ENCODE peak calls at places on chromosomes 16 and 17, in eight cellular contexts. N is amygdala, I is AG04449, M is HEK293T, C is AG09319, J is NCI-H82, H is right lobe of liver, D is mucosa of gallbladder. V is an unnamed sample.

GRCh38 chr16:17350212-17350611 is 120.5 kb downstream of the XYLT1 start:
- DNase-seq in N (no peak), I (no peak), M (no peak), C (no peak), J (no peak), H (no peak), D (no peak), V (no peak)

GRCh38 chr16:78877114-78877513 is 723.4 kb downstream of the MAF start:
- DNase-seq in N (no peak), I (no peak), M (no peak), C (no peak), J (no peak), H (no peak), D (no peak), V (no peak)

GRCh38 chr17:65123757-65124675 is 13.2 kb upstream of the RGS9 start:
- DNase-seq in N (no peak), I (no peak), M (no peak), C (no peak), J (peak), H (no peak), D (no peak), V (no peak)

GRCh38 chr16:82633964-82634600 is 7.3 kb downstream of the CDH13 start:
- DNase-seq in N (peak), I (no peak), M (no peak), C (no peak), J (peak), H (no peak), D (no peak), V (no peak)

GRCh38 chr16:82653550-82654511 is 27.1 kb downstream of the CDH13 start:
- DNase-seq in N (no peak), I (peak), M (no peak), C (peak), J (no peak), H (no peak), D (no peak), V (peak)

GRCh38 chr17:7285679-7286078 is 4.2 kb downstream of the SLC2A4 start:
- DNase-seq in N (no peak), I (no peak), M (no peak), C (no peak), J (no peak), H (no peak), D (no peak), V (no peak)

GRCh38 chr17:82237746-82238561 is 9.1 kb downstream of the SLC16A3 start:
- DNase-seq in N (peak), I (no peak), M (no peak), C (no peak), J (peak), H (no peak), D (no peak), V (no peak)

GRCh38 chr16:27238016-27238587 is 30.5 kb downstream of the NSMCE1 start:
- DNase-seq in N (no peak), I (no peak), M (no peak), C (no peak), J (no peak), H (no peak), D (peak), V (peak)

GRCh38 chr17:57939797-57940196 is 15.4 kb downstream of the CUEDC1 start:
- DNase-seq in N (no peak), I (no peak), M (no peak), C (no peak), J (no peak), H (peak), D (no peak), V (no peak)

GRCh38 chr17:81081619-81082176 is 46.7 kb downstream of the BAIAP2 start:
- DNase-seq in N (no peak), I (no peak), M (no peak), C (no peak), J (no peak), H (no peak), D (no peak), V (no peak)

GRCh38 chr17:41959336-41960095 is 7.1 kb upstream of the CNP start:
- DNase-seq in N (no peak), I (no peak), M (peak), C (peak), J (peak), H (no peak), D (no peak), V (no peak)

GRCh38 chr17:29624586-29624985 is 1.9 kb upstream of the CORO6 start:
- DNase-seq in N (no peak), I (no peak), M (no peak), C (no peak), J (no peak), H (no peak), D (no peak), V (no peak)

GRCh38 chr16:5143761-5144620 is 46.4 kb upstream of the EEF2KMT start:
- DNase-seq in N (no peak), I (no peak), M (no peak), C (no peak), J (no peak), H (no peak), D (no peak), V (no peak)

V was measured in T-helper 1 cell.